ENCODE peak calls at places on chromosomes 4 and X, in ten cellular contexts. D is GM13976; P is tibial nerve; V is neural progenitor cell; M is CD8-positive, alpha-beta T cell; K is AG10803; B is lower lobe of right lung; A is AG09309; Y is body of pancreas; R is astrocyte of the spinal cord. I is an unnamed sample.

GRCh38 chrX:110210417-110211139 is 107.3 kb downstream of the AMMECR1 start:
- DNase-seq in D (no peak), V (no peak), Y (no peak), R (peak), B (no peak), K (peak), M (no peak), A (peak), P (no peak), I (peak)

GRCh38 chr4:159682996-159683395 is 580.1 kb downstream of the RAPGEF2 start:
- DNase-seq in M (no peak), Y (no peak), R (no peak), V (no peak), A (no peak), D (no peak), K (no peak), B (no peak), P (no peak), I (no peak)

GRCh38 chr4:18390655-18391369 is 369.3 kb upstream of the LCORL start:
- DNase-seq in D (no peak), P (no peak), M (no peak), V (no peak), R (peak), B (no peak), Y (no peak), K (peak), A (no peak), I (no peak)

GRCh38 chr4:85780664-85781063 is 305.7 kb downstream of the ARHGAP24 start:
- DNase-seq in D (no peak), P (no peak), R (peak), B (no peak), Y (no peak), M (no peak), V (no peak), A (no peak), K (peak), I (no peak)

GRCh38 chrX:40864972-40865371 is 129.6 kb upstream of the MED14 start:
- DNase-seq in P (no peak), K (peak), B (no peak), D (no peak), Y (no peak), V (no peak), A (no peak), R (peak), M (no peak), I (no peak)

GRCh38 chr4:1356181-1356998 is 9.4 kb downstream of the UVSSA start:
- DNase-seq in K (peak), D (peak), A (no peak), V (peak), M (peak), P (no peak), B (peak), Y (peak), R (peak), I (no peak)

GRCh38 chrX:111445485-111445884 is 33.5 kb upstream of the DCX start:
- DNase-seq in B (no peak), P (no peak), D (peak), M (no peak), A (peak), V (peak), R (peak), K (peak), Y (no peak), I (no peak)

GRCh38 chr4:1300466-1301455 is 11.1 kb downstream of the MAEA start:
- DNase-seq in B (peak), V (no peak), Y (no peak), P (no peak), A (peak), M (no peak), R (peak), D (no peak), K (peak), I (no peak)

GRCh38 chrX:129037389-129037788 is 485.9 kb downstream of the SMARCA1 start:
- DNase-seq in B (no peak), M (no peak), Y (no peak), P (no peak), A (no peak), D (no peak), K (no peak), V (no peak), R (no peak), I (no peak)

GRCh38 chrX:42619068-42619467 is 158.9 kb downstream of the PPP1R2C start:
- DNase-seq in P (no peak), Y (no peak), V (no peak), A (no peak), R (no peak), B (no peak), K (no peak), M (no peak), D (no peak), I (no peak)

GRCh38 chrX:42616981-42617380 is 161.0 kb downstream of the PPP1R2C start:
- DNase-seq in K (no peak), P (no peak), R (no peak), B (no peak), M (no peak), V (no peak), Y (no peak), D (no peak), A (no peak), I (no peak)

GRCh38 chrX:42615161-42615563 is 162.8 kb downstream of the PPP1R2C start:
- DNase-seq in B (no peak), V (peak), Y (no peak), M (no peak), K (no peak), R (no peak), P (no peak), A (no peak), D (no peak), I (no peak)
- TF ChIP-seq CTCF in B (no peak), V (peak), Y (no peak), M (no peak), K (peak), R (no peak), P (no peak), A (peak), D (no peak), I (peak)

DNA sequence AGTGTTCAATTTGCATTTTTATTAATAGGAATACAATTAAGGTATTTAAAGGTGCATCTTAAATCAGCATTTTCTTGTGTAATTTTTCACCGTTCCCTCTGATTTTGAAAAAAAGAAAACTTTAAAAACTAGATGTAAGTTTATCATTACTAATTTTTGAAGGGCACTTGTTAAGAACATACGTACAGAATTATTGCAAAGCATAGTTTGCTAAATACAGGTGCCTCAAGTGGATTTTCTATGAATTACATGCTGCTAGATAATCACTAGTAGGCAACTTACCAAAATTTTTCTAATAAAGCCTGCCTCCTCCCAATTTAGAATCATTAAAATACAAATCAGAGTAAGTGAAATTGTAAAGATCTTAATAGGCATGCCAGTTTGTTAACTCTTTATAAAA is 8.5 kb downstream of the CNKSR2 start:
- DNase-seq in R (no peak), B (no peak), A (no peak), K (no peak), D (no peak), V (no peak), M (no peak), P (no peak), Y (no peak), I (no peak)
- TF ChIP-seq CTCF in R (peak), B (peak), A (peak), K (peak), D (no peak), V (peak), M (peak), P (peak), Y (peak), I (no peak)

DNA sequence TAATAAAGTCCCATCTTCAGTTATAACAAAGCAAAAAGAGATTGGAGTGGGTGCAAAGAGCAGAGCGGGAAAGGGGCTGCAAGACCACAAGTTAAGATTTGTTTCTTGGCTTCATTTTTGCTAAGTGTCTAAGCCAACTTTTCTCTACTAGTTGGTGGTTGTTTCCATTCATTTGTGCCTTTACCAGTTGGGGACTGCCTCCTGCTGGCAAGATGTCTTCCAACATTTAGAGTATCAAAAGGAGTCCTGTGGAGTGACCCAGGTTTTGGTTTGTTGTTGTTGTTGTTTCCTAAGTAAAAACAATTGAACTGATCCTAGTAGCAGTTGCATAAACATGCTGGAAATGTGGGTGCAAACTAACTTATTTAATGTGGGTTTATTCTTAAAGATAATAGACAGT is 121.1 kb downstream of the SPATA18 start:
- DNase-seq in A (no peak), V (peak), B (no peak), P (no peak), Y (no peak), M (no peak), K (peak), D (no peak), R (no peak), I (no peak)
- TF ChIP-seq CTCF in A (peak), V (peak), B (no peak), P (no peak), Y (no peak), M (no peak), K (peak), D (no peak), R (peak), I (no peak)

GRCh38 chr4:48558026-48558425 is 68.0 kb downstream of the ZAR1 start:
- DNase-seq in M (no peak), Y (no peak), B (no peak), R (no peak), D (no peak), K (no peak), V (no peak), A (no peak), P (no peak), I (no peak)

GRCh38 chr4:48556268-48556667 is 66.2 kb downstream of the ZAR1 start:
- DNase-seq in A (no peak), B (no peak), P (no peak), D (no peak), R (no peak), V (no peak), Y (no peak), K (no peak), M (no peak), I (no peak)

GRCh38 chr4:48554606-48555005 is 64.6 kb downstream of the ZAR1 start:
- DNase-seq in A (no peak), B (no peak), V (peak), M (no peak), P (no peak), K (no peak), D (no peak), Y (no peak), R (no peak), I (no peak)

GRCh38 chr4:48553720-48554119 is 63.7 kb downstream of the ZAR1 start:
- DNase-seq in D (no peak), Y (no peak), V (no peak), R (no peak), A (no peak), P (no peak), M (no peak), B (no peak), K (no peak), I (no peak)

DNA sequence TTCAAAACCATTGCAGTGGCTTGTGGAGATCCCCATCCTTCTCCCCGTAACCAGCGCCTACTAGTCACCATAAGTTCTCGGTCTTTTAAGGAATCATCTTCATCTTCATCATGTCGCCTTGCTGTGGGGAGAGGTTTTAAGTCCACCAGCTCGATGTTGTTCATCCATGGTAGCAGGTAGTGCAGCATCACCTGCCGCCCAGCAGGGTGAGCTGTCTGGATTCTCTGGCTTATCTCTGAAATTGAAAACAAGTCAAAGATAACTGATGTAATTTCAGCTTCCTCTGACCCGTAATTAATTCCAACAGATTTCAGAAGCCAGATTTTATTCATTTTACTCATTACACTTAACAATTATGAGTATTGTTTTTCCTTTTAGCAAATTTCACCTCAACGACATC is 67.4 kb downstream of the ZAR1 start:
- DNase-seq in K (no peak), M (no peak), B (no peak), Y (no peak), P (no peak), A (no peak), D (no peak), R (no peak), V (no peak), I (no peak)
- TF ChIP-seq CTCF in K (peak), M (no peak), B (no peak), Y (no peak), P (no peak), A (peak), D (no peak), R (peak), V (peak), I (no peak)

GRCh38 chr4:104015680-104016079 is 295.9 kb upstream of the TACR3 start:
- DNase-seq in Y (no peak), A (no peak), M (no peak), K (no peak), V (peak), P (no peak), R (peak), D (no peak), B (no peak), I (no peak)
- TF ChIP-seq CTCF in Y (no peak), A (no peak), M (no peak), K (no peak), V (peak), P (no peak), R (peak), D (peak), B (no peak), I (no peak)

I was measured in AG09319.